ENCODE peak calls at places on chromosomes 6 and 20, in six cellular contexts. L is IMR-90, C is H1, J is H9, D is neuronal stem cell, O is mesenchymal stem cell. F is an unnamed sample.

GRCh38 chr20:13158339-13158738 is 62.7 kb upstream of the ISM1 start:
- DNase-seq in L (no peak), C (no peak), J (no peak), D (no peak), O (no peak), F (no peak)

GRCh38 chr6:155188707-155189496 is 74.9 kb upstream of the CLDN20 start:
- DNase-seq in L (peak), C (no peak), J (no peak), D (no peak), O (peak), F (no peak)

GRCh38 chr6:138403324-138403800 is 661 bp upstream of the HEBP2 start:
- DNase-seq in L (no peak), C (peak), J (peak), D (peak), O (peak), F (peak)

GRCh38 chr6:107408714-107409113 is 50.6 kb downstream of the PDSS2 start:
- DNase-seq in L (no peak), C (no peak), J (no peak), D (no peak), O (no peak), F (no peak)

GRCh38 chr6:143401636-143402370 is 48.7 kb downstream of the ADAT2 start:
- DNase-seq in L (no peak), C (no peak), J (no peak), D (no peak), O (no peak), F (peak)

GRCh38 chr6:1296542-1296941 is 15.4 kb upstream of the FOXQ1 start:
- DNase-seq in L (peak), C (no peak), J (no peak), D (no peak), O (peak), F (no peak)

GRCh38 chr6:44115866-44116265 is 11.4 kb downstream of the MRPL14 start:
- DNase-seq in L (peak), C (no peak), J (no peak), D (no peak), O (no peak), F (peak)

GRCh38 chr6:49097116-49097515 is 365.9 kb downstream of the MMUT start:
- DNase-seq in L (no peak), C (no peak), J (no peak), D (no peak), O (no peak), F (no peak)

GRCh38 chr6:4889701-4890100 is 113.5 kb downstream of the CDYL start:
- DNase-seq in L (no peak), C (no peak), J (peak), D (no peak), O (no peak), F (peak)

GRCh38 chr6:21596379-21597242 is 3.1 kb downstream of the SOX4 start:
- DNase-seq in L (peak), C (peak), J (peak), D (no peak), O (peak), F (peak)

GRCh38 chr6:143337201-143337949 is 113.1 kb downstream of the ADAT2 start:
- DNase-seq in L (peak), C (peak), J (peak), D (no peak), O (peak), F (peak)

GRCh38 chr6:2158596-2159271 is 86.7 kb downstream of the GMDS start:
- DNase-seq in L (peak), C (peak), J (peak), D (peak), O (peak), F (peak)

GRCh38 chr20:1537731-1538058 is 19.8 kb downstream of the SIRPD start:
- DNase-seq in L (no peak), C (no peak), J (no peak), D (no peak), O (no peak), F (no peak)

GRCh38 chr6:1042583-1043457 is 269.1 kb upstream of the FOXQ1 start:
- DNase-seq in L (no peak), C (no peak), J (no peak), D (no peak), O (no peak), F (no peak)

GRCh38 chr6:79713701-79714322 is 82.7 kb downstream of the SH3BGRL2 start:
- DNase-seq in L (peak), C (peak), J (peak), D (peak), O (peak), F (peak)

GRCh38 chr20:25285856-25286798 is 38.2 kb downstream of the PYGB start:
- DNase-seq in L (no peak), C (peak), J (no peak), D (no peak), O (no peak), F (no peak)

GRCh38 chr6:6657085-6657819 is 68.7 kb downstream of the LY86 start:
- DNase-seq in L (no peak), C (no peak), J (no peak), D (no peak), O (no peak), F (peak)
- H3K27ac ChIP-seq in L (no peak), C (peak), J (no peak), D (no peak), O (no peak), F (no peak)

GRCh38 chr6:16042751-16043150 is 86.1 kb upstream of the MYLIP start:
- DNase-seq in L (no peak), C (no peak), J (no peak), D (no peak), O (no peak), F (no peak)
- H2AK5ac ChIP-seq in L (no peak), C (no peak), J (no peak), D (no peak), O (no peak), F (no peak)

GRCh38 chr6:163485388-163485851 is 70.9 kb downstream of the QKI start:
- DNase-seq in L (peak), C (no peak), J (no peak), D (no peak), O (peak), F (no peak)

DNA sequence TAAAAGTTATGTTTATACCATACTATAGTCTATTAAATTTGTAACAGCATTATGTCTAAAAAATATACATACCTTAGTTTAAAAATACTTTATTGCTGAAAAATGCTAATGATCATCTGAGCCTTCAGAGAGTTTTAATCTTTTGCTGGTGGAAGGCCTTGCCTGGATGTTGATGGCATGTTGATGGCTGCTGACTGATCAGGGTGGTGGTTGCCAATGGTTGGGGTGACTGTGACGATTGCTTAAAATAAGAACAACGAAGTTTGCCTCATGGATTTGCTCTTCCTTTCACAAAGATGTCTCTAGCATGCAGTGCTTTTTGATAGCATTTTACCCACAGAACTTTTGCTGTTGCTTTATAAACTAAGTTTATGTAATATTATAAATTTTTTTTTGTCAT is 68.6 kb downstream of the QKI start:
- DNase-seq in L (no peak), C (no peak), J (no peak), D (no peak), O (no peak), F (no peak)
- H2BK15ac ChIP-seq in L (no peak), C (no peak), J (no peak), D (no peak), O (no peak), F (no peak)

GRCh38 chr6:118536478-118536877 is 11.6 kb upstream of the PLN start:
- DNase-seq in L (no peak), C (no peak), J (no peak), D (no peak), O (no peak), F (no peak)
- H3K27ac ChIP-seq in L (no peak), C (no peak), J (no peak), D (no peak), O (no peak), F (no peak)

GRCh38 chr20:63688234-63689045 is 8.0 kb upstream of the TNFRSF6B start:
- DNase-seq in L (no peak), C (no peak), J (no peak), D (no peak), O (no peak), F (no peak)

GRCh38 chr20:63686492-63687321 is 9.7 kb upstream of the TNFRSF6B start:
- DNase-seq in L (peak), C (no peak), J (no peak), D (no peak), O (peak), F (no peak)

GRCh38 chr20:63686094-63686491 is 10.4 kb upstream of the TNFRSF6B start:
- DNase-seq in L (no peak), C (no peak), J (no peak), D (no peak), O (no peak), F (no peak)

GRCh38 chr20:63689046-63690000 is 7.1 kb upstream of the TNFRSF6B start:
- DNase-seq in L (no peak), C (no peak), J (no peak), D (no peak), O (no peak), F (no peak)

DNA sequence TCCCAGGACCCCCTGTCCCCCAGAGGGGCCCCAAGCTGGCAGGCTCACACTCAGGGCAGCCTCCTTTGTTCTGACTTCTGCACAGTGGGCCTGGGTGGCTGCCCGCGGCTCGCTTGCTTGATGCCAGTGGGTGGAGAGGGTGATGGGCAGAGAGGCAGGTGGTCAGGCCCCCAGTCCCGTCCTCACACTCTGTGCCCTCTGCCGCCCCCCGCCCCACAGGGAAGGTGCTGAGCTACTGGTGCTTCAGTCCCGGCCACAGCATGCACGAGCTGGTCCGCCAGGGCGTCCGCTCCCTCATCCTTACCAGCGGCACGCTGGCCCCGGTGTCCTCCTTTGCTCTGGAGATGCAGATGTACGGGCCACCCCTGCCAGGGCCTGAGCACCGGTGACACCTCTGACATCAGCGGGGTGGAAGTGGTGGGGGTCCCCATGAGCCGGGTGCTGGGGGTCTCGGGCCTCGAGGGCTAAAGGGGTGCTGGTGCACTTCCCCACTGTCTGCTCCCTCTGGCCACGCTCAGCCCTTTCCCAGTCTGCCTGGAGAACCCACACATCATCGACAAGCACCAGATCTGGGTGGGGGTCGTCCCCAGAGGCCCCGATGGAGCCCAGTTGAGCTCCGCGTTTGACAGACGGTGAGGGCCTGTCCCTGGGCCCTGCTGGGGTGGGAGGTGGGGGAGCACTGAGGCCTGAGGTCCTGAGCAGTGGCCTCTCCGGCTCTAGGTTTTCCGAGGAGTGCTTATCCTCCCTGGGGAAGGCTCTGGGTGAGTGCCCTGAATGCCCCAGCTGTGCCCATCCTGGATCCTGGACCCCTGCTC is 8.8 kb upstream of the TNFRSF6B start:
- DNase-seq in L (no peak), C (no peak), J (no peak), D (no peak), O (no peak), F (no peak)
- H2AK5ac ChIP-seq in L (peak), C (no peak), J (no peak), D (peak), O (peak), F (no peak)

DNA sequence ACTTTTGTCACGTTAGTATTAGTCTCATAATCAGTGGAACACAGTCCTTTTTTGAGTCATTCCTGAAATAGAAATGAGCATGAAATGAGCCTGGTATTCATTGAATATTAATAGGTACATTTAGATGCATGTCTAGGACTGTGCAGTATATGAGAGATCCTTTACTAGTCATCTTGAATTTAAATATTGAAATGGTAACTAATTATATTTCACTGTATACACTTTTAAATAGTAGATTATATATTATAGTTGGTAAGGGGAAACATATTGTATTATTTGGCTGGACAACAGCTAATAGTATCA is 59.4 kb downstream of the RSPO3 start:
- DNase-seq in L (no peak), C (no peak), J (no peak), D (no peak), O (no peak), F (no peak)
- H2BK15ac ChIP-seq in L (no peak), C (no peak), J (no peak), D (no peak), O (no peak), F (no peak)